ENCODE peak calls at places on chromosome 6, in ten cellular contexts. V is mammary epithelial cell, W is foreskin melanocyte, N is GF-D8, G is astrocyte of the cerebellum, M is NCI-H510A treated with DMSO at 0.1 percent for 48 hours, Z is GM04503, Y is prostate gland, I is esophagus squamous epithelium, K is omental fat pad. B is an unnamed sample.
A peak's percentile ranks its signal among the peaks of the same experiment; 100 is the strongest.

GRCh38 chr6:11613858-11614257 is 76.3 kb downstream of the TMEM170B start:
- DNase-seq in W (peak; percentile 11), I (no peak), N (no peak), K (no peak), M (no peak), Z (peak; percentile 92), G (peak; percentile 94), Y (no peak), V (peak; percentile 73), B (no peak)

GRCh38 chr6:70281923-70282902 is 20.7 kb downstream of the COL9A1 start:
- DNase-seq in I (no peak), W (no peak), G (no peak), M (no peak), K (no peak), Y (no peak), V (no peak), N (no peak), Z (no peak), B (peak; percentile 81)

GRCh38 chr6:90294614-90294988 is 2.0 kb downstream of the BACH2 start:
- DNase-seq in G (no peak), K (no peak), Y (no peak), W (no peak), V (no peak), M (no peak), N (no peak), Z (no peak), I (no peak), B (no peak)

GRCh38 chr6:41577865-41578713 is 31.9 kb downstream of the FOXP4 start:
- DNase-seq in K (no peak), W (peak; percentile 29), N (no peak), I (no peak), M (peak; percentile 99), Z (no peak), V (peak; percentile 60), Y (peak; percentile 85), G (no peak), B (no peak)

GRCh38 chr6:160015778-160016684 is 47.1 kb downstream of the IGF2R start:
- DNase-seq in Y (no peak), V (no peak), N (no peak), K (no peak), Z (no peak), I (no peak), G (no peak), M (no peak), W (no peak), B (no peak)

GRCh38 chr6:153625089-153625488 is 414.0 kb upstream of the OPRM1 start:
- DNase-seq in Z (no peak), W (peak; percentile 15), G (peak; percentile 20), I (no peak), Y (no peak), V (no peak), N (no peak), M (no peak), K (peak; percentile 27), B (no peak)

GRCh38 chr6:47163536-47163935 is 121.4 kb upstream of the ADGRF1 start:
- DNase-seq in W (no peak), Y (no peak), K (no peak), N (no peak), G (no peak), Z (no peak), M (no peak), V (no peak), I (no peak), B (no peak)

GRCh38 chr6:117932676-117933075 is 25.6 kb downstream of the SLC35F1 start:
- DNase-seq in I (no peak), W (no peak), K (no peak), N (no peak), M (no peak), G (no peak), V (no peak), Y (no peak), Z (no peak), B (no peak)

GRCh38 chr6:166561766-166562165 is 24.7 kb downstream of the RAMACL start:
- DNase-seq in V (no peak), I (no peak), W (no peak), N (no peak), K (no peak), M (no peak), Z (peak; percentile 90), Y (no peak), G (no peak), B (peak; percentile 88)

GRCh38 chr6:133432021-133432989 is 191.1 kb downstream of the EYA4 start:
- DNase-seq in V (no peak), Z (no peak), Y (no peak), G (no peak), N (no peak), I (no peak), W (no peak), M (no peak), K (no peak), B (no peak)

GRCh38 chr6:144897441-144897921 is 612.3 kb downstream of the UTRN start:
- DNase-seq in I (no peak), Y (no peak), N (no peak), G (peak; percentile 33), K (no peak), Z (peak; percentile 85), W (peak; percentile 66), M (no peak), V (peak; percentile 80), B (no peak)

GRCh38 chr6:30041821-30042220 is 19.2 kb upstream of the POLR1H start:
- DNase-seq in M (no peak), V (no peak), G (no peak), I (no peak), Y (no peak), W (no peak), Z (no peak), N (no peak), K (no peak), B (no peak)

GRCh38 chr6:142112451-142113061 is 20.2 kb upstream of the GJE1 start:
- DNase-seq in I (no peak), N (peak; percentile 23), V (peak; percentile 48), Y (peak; percentile 65), W (peak; percentile 56), K (peak; percentile 71), M (peak; percentile 5), Z (peak; percentile 22), G (peak; percentile 77), B (peak; percentile 85)

GRCh38 chr6:110320307-110320706 is 37.8 kb downstream of the METTL24 start:
- DNase-seq in V (no peak), W (no peak), M (no peak), Z (no peak), Y (no peak), K (no peak), N (no peak), G (no peak), I (no peak), B (no peak)

GRCh38 chr6:32086661-32087573 is 22.2 kb downstream of the TNXB start:
- DNase-seq in Z (no peak), M (no peak), G (peak; percentile 67), I (no peak), Y (no peak), W (no peak), N (no peak), K (no peak), V (peak; percentile 77), B (no peak)

GRCh38 chr6:47970826-47971225 is 140.2 kb downstream of the PTCHD4 start:
- DNase-seq in K (no peak), M (no peak), N (no peak), Y (no peak), V (no peak), I (no peak), G (no peak), Z (no peak), W (no peak), B (no peak)

GRCh38 chr6:42251911-42252637 is 34.4 kb upstream of the MRPS10 start:
- DNase-seq in Z (peak; percentile 37), M (no peak), Y (no peak), W (no peak), N (no peak), I (no peak), V (no peak), K (no peak), G (no peak), B (no peak)

GRCh38 chr6:108689279-108690161 is 128.8 kb downstream of the FOXO3 start:
- DNase-seq in K (peak; percentile 68), Y (peak; percentile 85), V (peak; percentile 100), I (no peak), N (peak; percentile 68), W (no peak), G (no peak), M (no peak), Z (no peak), B (peak; percentile 71)

GRCh38 chr6:34484899-34485298 is 19.0 kb downstream of the PACSIN1 start:
- DNase-seq in M (peak; percentile 70), Z (no peak), W (no peak), I (no peak), N (no peak), V (peak; percentile 76), K (no peak), G (no peak), Y (no peak), B (no peak)

GRCh38 chr6:77015350-77015749 is 447.9 kb downstream of the HTR1B start:
- DNase-seq in Y (no peak), V (peak; percentile 20), I (no peak), M (no peak), Z (no peak), W (peak; percentile 8), G (peak; percentile 20), K (no peak), N (no peak), B (no peak)

GRCh38 chr6:148617522-148617921 is 129.3 kb upstream of the UST start:
- DNase-seq in Y (no peak), Z (no peak), N (no peak), I (no peak), V (no peak), M (no peak), W (no peak), K (no peak), G (no peak), B (no peak)

GRCh38 chr6:36129889-36130671 is at the start of gene MAPK13:
- DNase-seq in K (no peak), Y (peak; percentile 46), V (no peak), G (no peak), M (peak; percentile 82), W (no peak), Z (no peak), I (no peak), N (no peak), B (no peak)

GRCh38 chr6:146913842-146914562 is 290.2 kb upstream of the STXBP5 start:
- DNase-seq in N (peak; percentile 82), K (peak; percentile 57), M (no peak), Y (peak; percentile 24), G (peak; percentile 98), I (no peak), Z (peak; percentile 96), W (peak; percentile 99), V (peak; percentile 92), B (peak; percentile 54)

GRCh38 chr6:131914967-131915751 is 36.0 kb downstream of the CCN2 start:
- DNase-seq in K (peak; percentile 73), N (no peak), I (no peak), W (peak; percentile 61), G (peak; percentile 83), M (peak; percentile 8), Z (no peak), Y (peak; percentile 74), V (peak; percentile 61), B (no peak)

GRCh38 chr6:113050010-113050893 is 703.1 kb downstream of the RFPL4B start:
- DNase-seq in G (peak; percentile 28), W (no peak), K (no peak), Z (peak; percentile 37), I (no peak), N (no peak), Y (no peak), V (peak; percentile 46), M (no peak), B (no peak)

GRCh38 chr6:131013495-131013894 is 49.5 kb downstream of the EPB41L2 start:
- DNase-seq in M (no peak), G (peak; percentile 88), I (no peak), V (peak; percentile 33), W (peak; percentile 52), N (no peak), Y (no peak), Z (peak; percentile 62), K (no peak), B (no peak)

GRCh38 chr6:42316981-42317380 is 99.3 kb upstream of the MRPS10 start:
- DNase-seq in M (no peak), N (peak; percentile 77), G (peak; percentile 20), I (no peak), V (no peak), K (no peak), Y (no peak), Z (no peak), W (no peak), B (no peak)

GRCh38 chr6:100078509-100078908 is 84.5 kb upstream of the MCHR2 start:
- DNase-seq in N (no peak), K (no peak), Z (no peak), I (no peak), V (peak; percentile 33), G (no peak), Y (no peak), W (peak; percentile 3), M (no peak), B (no peak)